ENCODE peak calls at places on chromosomes 3 and 15, in ten cellular contexts. F is EH; L is NCI-H1092 treated with DMSO at 0.1 percent for 48 hours; P is DMS153; I is AG09309; V is GM12865; B is activated naive CD4-positive, alpha-beta T cell treated with anti-CD3 and anti-CD28 coated beads, Interleukin-2, amount 10 ng/mL, durations not matched to agents 7 days and 5 days; W is sigmoid colon; Z is stimulated activated CD4-positive, alpha-beta T cell treated with anti-CD3 and anti-CD28 coated beads, Interleukin-4, amount 100 ng/mL, for 4 hours; E is activated CD8-positive, alpha-beta memory T cell treated with anti-CD3 and anti-CD28 coated beads for 24 hours. O is an unnamed sample.

GRCh38 chr15:71888797-71889196 is 78.4 kb downstream of the NR2E3 start:
- DNase-seq in F (no peak), L (no peak), P (no peak), I (no peak), V (peak), B (no peak), W (no peak), Z (no peak), E (no peak), O (no peak)

GRCh38 chr3:76554717-76555116 is 485.2 kb upstream of the ROBO2 start:
- DNase-seq in F (peak), L (no peak), P (no peak), I (peak), V (no peak), B (no peak), W (no peak), Z (no peak), E (no peak), O (no peak)

GRCh38 chr3:124510290-124510689 is 220.0 kb upstream of the UMPS start:
- DNase-seq in F (peak), L (no peak), P (no peak), I (no peak), V (no peak), B (no peak), W (no peak), Z (no peak), E (no peak), O (no peak)

GRCh38 chr3:40546811-40547210 is 22.1 kb downstream of the ZNF621 start:
- DNase-seq in F (peak), L (no peak), P (no peak), I (peak), V (no peak), B (no peak), W (no peak), Z (no peak), E (no peak), O (no peak)

GRCh38 chr3:125078961-125079674 is 23.3 kb upstream of the HEG1 start:
- DNase-seq in F (peak), L (no peak), P (no peak), I (no peak), V (no peak), B (no peak), W (no peak), Z (no peak), E (no peak), O (no peak)

GRCh38 chr3:159458010-159458409 is 530.6 kb upstream of the IL12A start:
- DNase-seq in F (peak), L (no peak), P (no peak), I (peak), V (no peak), B (no peak), W (no peak), Z (no peak), E (no peak), O (no peak)

GRCh38 chr3:126960604-126960995 is 22.3 kb upstream of the PLXNA1 start:
- DNase-seq in F (no peak), L (no peak), P (no peak), I (no peak), V (no peak), B (peak), W (peak), Z (no peak), E (no peak), O (no peak)

GRCh38 chr3:118077332-118077731 is 957.3 kb downstream of the IGSF11 start:
- DNase-seq in F (no peak), L (no peak), P (no peak), I (no peak), V (no peak), B (no peak), W (no peak), Z (no peak), E (no peak), O (no peak)

GRCh38 chr3:136957751-136958288 is at the start of gene IL20RB:
- DNase-seq in F (peak), L (no peak), P (no peak), I (peak), V (no peak), B (no peak), W (no peak), Z (no peak), E (no peak), O (no peak)

GRCh38 chr3:71916747-71917369 is 131.9 kb upstream of the PROK2 start:
- DNase-seq in F (peak), L (no peak), P (no peak), I (no peak), V (no peak), B (no peak), W (no peak), Z (no peak), E (no peak), O (peak)

GRCh38 chr15:83695246-83695645 is 41.3 kb downstream of the ADAMTSL3 start:
- DNase-seq in F (no peak), L (no peak), P (no peak), I (no peak), V (no peak), B (no peak), W (no peak), Z (no peak), E (no peak), O (no peak)

GRCh38 chr3:120173056-120173675 is 78.9 kb upstream of the GSK3B start:
- DNase-seq in F (peak), L (no peak), P (no peak), I (no peak), V (no peak), B (no peak), W (no peak), Z (no peak), E (no peak), O (no peak)

GRCh38 chr15:33720952-33721351 is 247.3 kb upstream of the CHRM5 start:
- DNase-seq in F (peak), L (no peak), P (no peak), I (peak), V (no peak), B (no peak), W (no peak), Z (no peak), E (no peak), O (no peak)

GRCh38 chr3:33544126-33544525 is 103.9 kb upstream of the UBP1 start:
- DNase-seq in F (peak), L (no peak), P (no peak), I (peak), V (no peak), B (no peak), W (no peak), Z (no peak), E (no peak), O (no peak)

GRCh38 chr3:59764131-59764530 is 714.3 kb upstream of the CFAP20DC start:
- DNase-seq in F (no peak), L (peak), P (no peak), I (no peak), V (no peak), B (no peak), W (no peak), Z (no peak), E (no peak), O (no peak)

GRCh38 chr3:130838898-130839572 is 54.8 kb upstream of the ATP2C1 start:
- DNase-seq in F (no peak), L (no peak), P (no peak), I (no peak), V (no peak), B (no peak), W (no peak), Z (no peak), E (no peak), O (no peak)

GRCh38 chr15:72118400-72118978 is at the start of gene SENP8:
- DNase-seq in F (no peak), L (no peak), P (no peak), I (no peak), V (no peak), B (no peak), W (no peak), Z (no peak), E (no peak), O (no peak)

GRCh38 chr3:134833453-134834163 is 38.5 kb downstream of the EPHB1 start:
- DNase-seq in F (no peak), L (no peak), P (no peak), I (no peak), V (no peak), B (no peak), W (no peak), Z (no peak), E (no peak), O (no peak)